ENCODE peak calls at places on chromosome 2, in nine cellular contexts. One of them, this sample, is unnamed.

GRCh38 chr2:45009928-45010705 is 865 bp upstream of the SIX2 start:
- DNase-seq in neural progenitor cell: peak
- DNase-seq in tibial artery: peak
- DNase-seq in thoracic aorta: peak
- DNase-seq in lower lobe of right lung: no peak
- DNase-seq in fibroblast of lung: peak
- DNase-seq in ovary: peak
- DNase-seq in fibroblast of villous mesenchyme: peak
- DNase-seq in HepG2: no peak
- DNase-seq in this sample: no peak

GRCh38 chr2:145411493-145411892 is 891.6 kb upstream of the ZEB2 start:
- DNase-seq in neural progenitor cell: no peak
- DNase-seq in tibial artery: no peak
- DNase-seq in thoracic aorta: no peak
- DNase-seq in lower lobe of right lung: no peak
- DNase-seq in fibroblast of lung: no peak
- DNase-seq in ovary: no peak
- DNase-seq in fibroblast of villous mesenchyme: no peak
- DNase-seq in HepG2: no peak
- DNase-seq in this sample: no peak

GRCh38 chr2:98538280-98539041 is 69.9 kb downstream of the COA5 start:
- DNase-seq in neural progenitor cell: no peak
- DNase-seq in tibial artery: no peak
- DNase-seq in thoracic aorta: no peak
- DNase-seq in lower lobe of right lung: no peak
- DNase-seq in fibroblast of lung: peak
- DNase-seq in ovary: no peak
- DNase-seq in fibroblast of villous mesenchyme: no peak
- DNase-seq in HepG2: no peak
- DNase-seq in this sample: no peak

GRCh38 chr2:31863867-31864266 is 146.9 kb downstream of the MEMO1 start:
- DNase-seq in neural progenitor cell: no peak
- DNase-seq in tibial artery: no peak
- DNase-seq in thoracic aorta: no peak
- DNase-seq in lower lobe of right lung: no peak
- DNase-seq in fibroblast of lung: no peak
- DNase-seq in ovary: no peak
- DNase-seq in fibroblast of villous mesenchyme: no peak
- DNase-seq in HepG2: no peak
- DNase-seq in this sample: no peak

GRCh38 chr2:134035605-134036370 is 218.1 kb upstream of the MGAT5 start:
- DNase-seq in neural progenitor cell: no peak
- DNase-seq in tibial artery: no peak
- DNase-seq in thoracic aorta: no peak
- DNase-seq in lower lobe of right lung: no peak
- DNase-seq in fibroblast of lung: no peak
- DNase-seq in ovary: no peak
- DNase-seq in fibroblast of villous mesenchyme: no peak
- DNase-seq in HepG2: no peak
- DNase-seq in this sample: no peak

GRCh38 chr2:25700221-25700660 is 26.9 kb upstream of the DTNB start:
- DNase-seq in neural progenitor cell: peak
- DNase-seq in tibial artery: no peak
- DNase-seq in thoracic aorta: no peak
- DNase-seq in lower lobe of right lung: no peak
- DNase-seq in fibroblast of lung: peak
- DNase-seq in ovary: no peak
- DNase-seq in fibroblast of villous mesenchyme: peak
- DNase-seq in HepG2: peak
- DNase-seq in this sample: no peak

GRCh38 chr2:43269706-43270105 is 43.3 kb upstream of the ZFP36L2 start:
- DNase-seq in neural progenitor cell: no peak
- DNase-seq in tibial artery: peak
- DNase-seq in thoracic aorta: peak
- DNase-seq in lower lobe of right lung: no peak
- DNase-seq in fibroblast of lung: peak
- DNase-seq in ovary: peak
- DNase-seq in fibroblast of villous mesenchyme: peak
- DNase-seq in HepG2: no peak
- DNase-seq in this sample: no peak

GRCh38 chr2:196167666-196168065 is 3.7 kb downstream of the STK17B start:
- DNase-seq in neural progenitor cell: peak
- DNase-seq in tibial artery: no peak
- DNase-seq in thoracic aorta: no peak
- DNase-seq in lower lobe of right lung: no peak
- DNase-seq in fibroblast of lung: peak
- DNase-seq in ovary: no peak
- DNase-seq in fibroblast of villous mesenchyme: peak
- DNase-seq in HepG2: no peak
- DNase-seq in this sample: no peak

GRCh38 chr2:28434600-28434989 is 41.9 kb downstream of the FOSL2 start:
- DNase-seq in neural progenitor cell: no peak
- DNase-seq in tibial artery: no peak
- DNase-seq in thoracic aorta: no peak
- DNase-seq in lower lobe of right lung: no peak
- DNase-seq in fibroblast of lung: no peak
- DNase-seq in ovary: no peak
- DNase-seq in fibroblast of villous mesenchyme: no peak
- DNase-seq in HepG2: peak
- DNase-seq in this sample: no peak

GRCh38 chr2:10993001-10993481 is 81.3 kb downstream of the KCNF1 start:
- DNase-seq in neural progenitor cell: no peak
- DNase-seq in tibial artery: no peak
- DNase-seq in thoracic aorta: no peak
- DNase-seq in lower lobe of right lung: no peak
- DNase-seq in fibroblast of lung: peak
- DNase-seq in ovary: no peak
- DNase-seq in fibroblast of villous mesenchyme: no peak
- DNase-seq in HepG2: no peak
- DNase-seq in this sample: no peak

GRCh38 chr2:72539145-72539552 is 286.7 kb downstream of the EXOC6B start:
- DNase-seq in neural progenitor cell: peak
- DNase-seq in tibial artery: no peak
- DNase-seq in thoracic aorta: no peak
- DNase-seq in lower lobe of right lung: no peak
- DNase-seq in fibroblast of lung: peak
- DNase-seq in ovary: no peak
- DNase-seq in fibroblast of villous mesenchyme: no peak
- DNase-seq in HepG2: peak
- DNase-seq in this sample: no peak

GRCh38 chr2:214130115-214130514 is 280.7 kb upstream of the VWC2L start:
- DNase-seq in neural progenitor cell: no peak
- DNase-seq in tibial artery: no peak
- DNase-seq in thoracic aorta: no peak
- DNase-seq in lower lobe of right lung: no peak
- DNase-seq in fibroblast of lung: no peak
- DNase-seq in ovary: no peak
- DNase-seq in fibroblast of villous mesenchyme: no peak
- DNase-seq in HepG2: no peak
- DNase-seq in this sample: no peak

GRCh38 chr2:154698789-154699559 is 479 bp downstream of the KCNJ3 start:
- DNase-seq in neural progenitor cell: no peak
- DNase-seq in tibial artery: no peak
- DNase-seq in thoracic aorta: no peak
- DNase-seq in lower lobe of right lung: no peak
- DNase-seq in fibroblast of lung: no peak
- DNase-seq in ovary: no peak
- DNase-seq in fibroblast of villous mesenchyme: no peak
- DNase-seq in HepG2: no peak
- DNase-seq in this sample: no peak

GRCh38 chr2:41873102-41873501 is 174.7 kb upstream of the PKDCC start:
- DNase-seq in neural progenitor cell: no peak
- DNase-seq in tibial artery: no peak
- DNase-seq in thoracic aorta: no peak
- DNase-seq in lower lobe of right lung: no peak
- DNase-seq in fibroblast of lung: no peak
- DNase-seq in ovary: no peak
- DNase-seq in fibroblast of villous mesenchyme: no peak
- DNase-seq in HepG2: no peak
- DNase-seq in this sample: no peak

GRCh38 chr2:41869542-41870256 is 178.1 kb upstream of the PKDCC start:
- DNase-seq in neural progenitor cell: peak
- DNase-seq in tibial artery: peak
- DNase-seq in thoracic aorta: no peak
- DNase-seq in lower lobe of right lung: peak
- DNase-seq in fibroblast of lung: peak
- DNase-seq in ovary: peak
- DNase-seq in fibroblast of villous mesenchyme: peak
- DNase-seq in HepG2: peak
- DNase-seq in this sample: peak

GRCh38 chr2:41870257-41870570 is 177.6 kb upstream of the PKDCC start:
- DNase-seq in neural progenitor cell: no peak
- DNase-seq in tibial artery: no peak
- DNase-seq in thoracic aorta: no peak
- DNase-seq in lower lobe of right lung: no peak
- DNase-seq in fibroblast of lung: no peak
- DNase-seq in ovary: no peak
- DNase-seq in fibroblast of villous mesenchyme: no peak
- DNase-seq in HepG2: no peak
- DNase-seq in this sample: no peak

GRCh38 chr2:41872646-41873045 is 175.2 kb upstream of the PKDCC start:
- DNase-seq in neural progenitor cell: no peak
- DNase-seq in tibial artery: no peak
- DNase-seq in thoracic aorta: no peak
- DNase-seq in lower lobe of right lung: no peak
- DNase-seq in fibroblast of lung: peak
- DNase-seq in ovary: no peak
- DNase-seq in fibroblast of villous mesenchyme: peak
- DNase-seq in HepG2: peak
- DNase-seq in this sample: no peak

DNA sequence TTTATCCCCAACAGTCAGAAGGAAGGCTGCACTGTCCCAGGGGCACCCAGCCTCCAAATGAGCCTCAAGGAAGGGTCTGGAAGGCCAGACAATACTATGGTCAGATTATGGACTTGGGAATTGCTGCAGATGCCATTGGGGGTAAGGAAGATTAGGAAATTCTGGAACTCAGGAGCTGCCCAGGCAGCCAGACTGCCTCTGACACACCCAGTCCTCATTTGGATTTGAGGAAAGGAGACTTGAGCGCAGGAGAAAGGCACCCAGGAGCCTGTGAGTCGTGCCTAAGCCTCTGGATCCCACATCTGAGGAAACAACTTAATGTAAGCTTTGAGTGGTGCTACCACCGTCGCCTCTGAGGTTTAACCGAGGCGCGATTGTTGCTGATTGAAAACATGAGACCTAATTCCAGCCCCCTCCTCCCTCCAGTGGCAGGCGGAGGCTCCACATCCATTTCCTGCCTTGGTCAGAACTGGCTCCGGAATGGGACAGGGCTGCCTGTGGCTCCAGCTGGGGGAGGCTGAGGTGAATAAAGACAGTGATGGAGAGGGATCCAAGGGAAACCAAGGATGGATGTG is 176.8 kb upstream of the PKDCC start:
- DNase-seq in neural progenitor cell: peak
- DNase-seq in tibial artery: peak
- DNase-seq in thoracic aorta: no peak
- DNase-seq in lower lobe of right lung: no peak
- DNase-seq in fibroblast of lung: peak
- DNase-seq in ovary: no peak
- DNase-seq in fibroblast of villous mesenchyme: peak
- DNase-seq in HepG2: no peak
- DNase-seq in this sample: no peak
- TF ChIP-seq CTCF in neural progenitor cell: peak
- TF ChIP-seq CTCF in tibial artery: peak
- TF ChIP-seq CTCF in thoracic aorta: peak
- TF ChIP-seq CTCF in lower lobe of right lung: peak
- TF ChIP-seq CTCF in fibroblast of lung: peak
- TF ChIP-seq CTCF in ovary: no peak
- TF ChIP-seq CTCF in fibroblast of villous mesenchyme: peak
- TF ChIP-seq CTCF in HepG2: peak
- TF ChIP-seq CTCF in this sample: peak

GRCh38 chr2:23699526-23699925 is 227.4 kb downstream of the ATAD2B start:
- DNase-seq in neural progenitor cell: no peak
- DNase-seq in tibial artery: peak
- DNase-seq in thoracic aorta: no peak
- DNase-seq in lower lobe of right lung: no peak
- DNase-seq in fibroblast of lung: no peak
- DNase-seq in ovary: no peak
- DNase-seq in fibroblast of villous mesenchyme: no peak
- DNase-seq in HepG2: no peak
- DNase-seq in this sample: peak
- TF ChIP-seq CTCF in neural progenitor cell: no peak
- TF ChIP-seq CTCF in tibial artery: no peak
- TF ChIP-seq CTCF in thoracic aorta: no peak
- TF ChIP-seq CTCF in lower lobe of right lung: no peak
- TF ChIP-seq CTCF in fibroblast of lung: no peak
- TF ChIP-seq CTCF in ovary: no peak
- TF ChIP-seq CTCF in fibroblast of villous mesenchyme: no peak
- TF ChIP-seq CTCF in HepG2: no peak
- TF ChIP-seq CTCF in this sample: no peak

GRCh38 chr2:17571681-17572080 is 31.2 kb downstream of the VSNL1 start:
- DNase-seq in neural progenitor cell: no peak
- DNase-seq in tibial artery: no peak
- DNase-seq in thoracic aorta: no peak
- DNase-seq in lower lobe of right lung: no peak
- DNase-seq in fibroblast of lung: peak
- DNase-seq in ovary: no peak
- DNase-seq in fibroblast of villous mesenchyme: no peak
- DNase-seq in HepG2: no peak
- DNase-seq in this sample: no peak

GRCh38 chr2:17574406-17575073 is 34.0 kb downstream of the VSNL1 start:
- DNase-seq in neural progenitor cell: no peak
- DNase-seq in tibial artery: no peak
- DNase-seq in thoracic aorta: no peak
- DNase-seq in lower lobe of right lung: no peak
- DNase-seq in fibroblast of lung: peak
- DNase-seq in ovary: no peak
- DNase-seq in fibroblast of villous mesenchyme: no peak
- DNase-seq in HepG2: no peak
- DNase-seq in this sample: no peak

GRCh38 chr2:17576802-17577201 is 36.3 kb downstream of the VSNL1 start:
- DNase-seq in neural progenitor cell: no peak
- DNase-seq in tibial artery: no peak
- DNase-seq in thoracic aorta: no peak
- DNase-seq in lower lobe of right lung: no peak
- DNase-seq in fibroblast of lung: no peak
- DNase-seq in ovary: no peak
- DNase-seq in fibroblast of villous mesenchyme: no peak
- DNase-seq in HepG2: peak
- DNase-seq in this sample: no peak

GRCh38 chr2:17573806-17574175 is 33.3 kb downstream of the VSNL1 start:
- DNase-seq in neural progenitor cell: no peak
- DNase-seq in tibial artery: no peak
- DNase-seq in thoracic aorta: no peak
- DNase-seq in lower lobe of right lung: no peak
- DNase-seq in fibroblast of lung: peak
- DNase-seq in ovary: no peak
- DNase-seq in fibroblast of villous mesenchyme: no peak
- DNase-seq in HepG2: no peak
- DNase-seq in this sample: no peak

GRCh38 chr2:17573085-17573805 is 32.7 kb downstream of the VSNL1 start:
- DNase-seq in neural progenitor cell: no peak
- DNase-seq in tibial artery: no peak
- DNase-seq in thoracic aorta: no peak
- DNase-seq in lower lobe of right lung: no peak
- DNase-seq in fibroblast of lung: peak
- DNase-seq in ovary: no peak
- DNase-seq in fibroblast of villous mesenchyme: peak
- DNase-seq in HepG2: peak
- DNase-seq in this sample: no peak
- TF ChIP-seq CTCF in neural progenitor cell: peak
- TF ChIP-seq CTCF in tibial artery: peak
- TF ChIP-seq CTCF in thoracic aorta: no peak
- TF ChIP-seq CTCF in lower lobe of right lung: no peak
- TF ChIP-seq CTCF in fibroblast of lung: peak
- TF ChIP-seq CTCF in ovary: no peak
- TF ChIP-seq CTCF in fibroblast of villous mesenchyme: peak
- TF ChIP-seq CTCF in HepG2: peak
- TF ChIP-seq CTCF in this sample: peak

GRCh38 chr2:65710779-65711295 is 278.4 kb upstream of the SPRED2 start:
- DNase-seq in neural progenitor cell: peak
- DNase-seq in tibial artery: no peak
- DNase-seq in thoracic aorta: no peak
- DNase-seq in lower lobe of right lung: no peak
- DNase-seq in fibroblast of lung: peak
- DNase-seq in ovary: no peak
- DNase-seq in fibroblast of villous mesenchyme: peak
- DNase-seq in HepG2: peak
- DNase-seq in this sample: no peak
- TF ChIP-seq CTCF in neural progenitor cell: peak
- TF ChIP-seq CTCF in tibial artery: no peak
- TF ChIP-seq CTCF in thoracic aorta: no peak
- TF ChIP-seq CTCF in lower lobe of right lung: peak
- TF ChIP-seq CTCF in fibroblast of lung: peak
- TF ChIP-seq CTCF in ovary: no peak
- TF ChIP-seq CTCF in fibroblast of villous mesenchyme: peak
- TF ChIP-seq CTCF in HepG2: peak
- TF ChIP-seq CTCF in this sample: peak